ENCODE peak calls at places on chromosomes 5 and 9, in five cellular contexts. One of them, this sample, is unnamed.

GRCh38 chr5:174724484-174725260 is at the start of gene MSX2:
- DNase-seq in AG09319: peak
- DNase-seq in HFFc6: no peak
- DNase-seq in heart left ventricle: peak
- DNase-seq in natural killer cell: no peak
- DNase-seq in this sample: peak

GRCh38 chr5:134563962-134564361 is 38.5 kb downstream of the JADE2 start:
- DNase-seq in natural killer cell: no peak
- DNase-seq in heart left ventricle: no peak
- DNase-seq in HFFc6: no peak
- DNase-seq in AG09319: no peak
- DNase-seq in this sample: no peak

GRCh38 chr5:35853652-35854051 is 3.0 kb upstream of the IL7R start:
- DNase-seq in AG09319: no peak
- DNase-seq in HFFc6: no peak
- DNase-seq in natural killer cell: no peak
- DNase-seq in heart left ventricle: no peak
- DNase-seq in this sample: no peak

GRCh38 chr5:162323471-162323870 is 255.9 kb downstream of the GABRG2 start:
- DNase-seq in AG09319: no peak
- DNase-seq in natural killer cell: no peak
- DNase-seq in heart left ventricle: no peak
- DNase-seq in HFFc6: no peak
- DNase-seq in this sample: no peak

GRCh38 chr9:88400021-88400420 is 11.8 kb downstream of the SPIN1 start:
- DNase-seq in HFFc6: peak
- DNase-seq in heart left ventricle: no peak
- DNase-seq in AG09319: no peak
- DNase-seq in natural killer cell: no peak
- DNase-seq in this sample: no peak

GRCh38 chr9:106376689-106377088 is 486.3 kb upstream of the ZNF462 start:
- DNase-seq in HFFc6: no peak
- DNase-seq in AG09319: no peak
- DNase-seq in heart left ventricle: no peak
- DNase-seq in natural killer cell: no peak
- DNase-seq in this sample: no peak

GRCh38 chr5:96175090-96175489 is 213.4 kb upstream of the ELL2 start:
- DNase-seq in AG09319: no peak
- DNase-seq in natural killer cell: no peak
- DNase-seq in heart left ventricle: no peak
- DNase-seq in HFFc6: no peak
- DNase-seq in this sample: no peak

GRCh38 chr9:131728546-131728910 is 11.3 kb downstream of the RAPGEF1 start:
- DNase-seq in heart left ventricle: no peak
- DNase-seq in HFFc6: no peak
- DNase-seq in natural killer cell: no peak
- DNase-seq in AG09319: no peak
- DNase-seq in this sample: no peak

GRCh38 chr5:166165600-166165999 is 2125.8 kb upstream of the WWC1 start:
- DNase-seq in heart left ventricle: no peak
- DNase-seq in HFFc6: no peak
- DNase-seq in natural killer cell: no peak
- DNase-seq in AG09319: no peak
- DNase-seq in this sample: no peak

GRCh38 chr5:50966986-50967385 is 300.5 kb downstream of the PARP8 start:
- DNase-seq in heart left ventricle: no peak
- DNase-seq in HFFc6: no peak
- DNase-seq in AG09319: no peak
- DNase-seq in natural killer cell: no peak
- DNase-seq in this sample: no peak

DNA sequence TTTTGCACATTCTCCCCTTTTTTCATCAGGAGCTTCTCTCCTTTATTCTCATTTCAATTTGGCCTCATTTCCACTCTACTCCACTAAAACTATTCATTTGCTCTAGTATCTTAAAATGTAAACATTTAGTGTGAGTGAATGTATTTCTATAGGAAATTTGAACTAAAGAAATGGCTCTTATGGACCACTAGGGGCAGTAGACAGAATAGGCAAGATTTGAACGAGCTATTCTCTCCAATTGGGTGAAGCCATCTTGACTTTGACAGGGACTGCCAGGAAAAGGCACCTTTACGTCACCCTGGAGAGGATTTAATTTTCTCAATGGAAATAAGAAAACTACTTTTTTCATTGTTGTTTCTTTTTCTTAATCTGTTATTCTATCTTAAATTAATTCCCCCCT is 666.3 kb downstream of the DNAH5 start:
- DNase-seq in heart left ventricle: no peak
- DNase-seq in natural killer cell: no peak
- DNase-seq in AG09319: no peak
- DNase-seq in HFFc6: no peak
- DNase-seq in this sample: no peak
- TF ChIP-seq CTCF in heart left ventricle: no peak
- TF ChIP-seq CTCF in natural killer cell: no peak
- TF ChIP-seq CTCF in AG09319: peak
- TF ChIP-seq CTCF in HFFc6: peak
- TF ChIP-seq CTCF in this sample: peak

GRCh38 chr9:90552317-90552716 is 90.3 kb downstream of the DIRAS2 start:
- DNase-seq in HFFc6: no peak
- DNase-seq in natural killer cell: no peak
- DNase-seq in AG09319: no peak
- DNase-seq in heart left ventricle: no peak
- DNase-seq in this sample: no peak

GRCh38 chr9:90546200-90546599 is 96.4 kb downstream of the DIRAS2 start:
- DNase-seq in HFFc6: peak
- DNase-seq in AG09319: no peak
- DNase-seq in natural killer cell: no peak
- DNase-seq in heart left ventricle: no peak
- DNase-seq in this sample: no peak

GRCh38 chr9:90544488-90544887 is 98.1 kb downstream of the DIRAS2 start:
- DNase-seq in heart left ventricle: no peak
- DNase-seq in natural killer cell: no peak
- DNase-seq in AG09319: no peak
- DNase-seq in HFFc6: no peak
- DNase-seq in this sample: no peak

DNA sequence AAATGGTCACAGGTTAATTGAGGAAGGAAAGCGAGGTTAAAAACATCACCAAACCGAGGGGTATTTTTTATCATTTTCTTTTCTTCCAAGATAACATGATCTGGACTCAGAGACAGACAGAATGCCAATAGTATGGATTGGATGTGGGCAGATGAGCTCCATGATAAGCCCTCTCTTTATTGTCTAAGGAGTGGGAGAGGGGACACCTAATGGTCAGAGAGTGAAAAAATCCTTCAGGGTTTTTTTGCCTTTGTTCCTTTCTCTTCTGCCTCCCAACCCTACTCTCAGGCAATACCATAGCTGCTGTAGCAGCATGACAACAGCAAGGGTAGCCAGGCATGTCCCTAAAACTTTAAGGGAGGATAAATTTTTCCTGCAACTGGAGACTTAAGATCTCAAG is 94.7 kb downstream of the DIRAS2 start:
- DNase-seq in heart left ventricle: no peak
- DNase-seq in AG09319: no peak
- DNase-seq in natural killer cell: no peak
- DNase-seq in HFFc6: no peak
- DNase-seq in this sample: no peak
- TF ChIP-seq CTCF in heart left ventricle: no peak
- TF ChIP-seq CTCF in AG09319: no peak
- TF ChIP-seq CTCF in natural killer cell: no peak
- TF ChIP-seq CTCF in HFFc6: no peak
- TF ChIP-seq CTCF in this sample: no peak

GRCh38 chr5:65624025-65624569 is at the start of gene TRIM23:
- DNase-seq in heart left ventricle: peak
- DNase-seq in natural killer cell: peak
- DNase-seq in AG09319: peak
- DNase-seq in HFFc6: peak
- DNase-seq in this sample: peak
- TF ChIP-seq CTCF in heart left ventricle: no peak
- TF ChIP-seq CTCF in natural killer cell: no peak
- TF ChIP-seq CTCF in AG09319: no peak
- TF ChIP-seq CTCF in HFFc6: peak
- TF ChIP-seq CTCF in this sample: peak

GRCh38 chr5:144487207-144487606 is 316.5 kb downstream of the KCTD16 start:
- DNase-seq in AG09319: no peak
- DNase-seq in natural killer cell: no peak
- DNase-seq in HFFc6: no peak
- DNase-seq in heart left ventricle: no peak
- DNase-seq in this sample: no peak
- TF ChIP-seq CTCF in AG09319: no peak
- TF ChIP-seq CTCF in natural killer cell: no peak
- TF ChIP-seq CTCF in HFFc6: peak
- TF ChIP-seq CTCF in heart left ventricle: no peak
- TF ChIP-seq CTCF in this sample: no peak

GRCh38 chr5:93875693-93876092 is 134.3 kb upstream of the POU5F2 start:
- DNase-seq in HFFc6: no peak
- DNase-seq in AG09319: no peak
- DNase-seq in natural killer cell: no peak
- DNase-seq in heart left ventricle: no peak
- DNase-seq in this sample: no peak
- TF ChIP-seq CTCF in HFFc6: peak
- TF ChIP-seq CTCF in AG09319: peak
- TF ChIP-seq CTCF in natural killer cell: no peak
- TF ChIP-seq CTCF in heart left ventricle: no peak
- TF ChIP-seq CTCF in this sample: peak

DNA sequence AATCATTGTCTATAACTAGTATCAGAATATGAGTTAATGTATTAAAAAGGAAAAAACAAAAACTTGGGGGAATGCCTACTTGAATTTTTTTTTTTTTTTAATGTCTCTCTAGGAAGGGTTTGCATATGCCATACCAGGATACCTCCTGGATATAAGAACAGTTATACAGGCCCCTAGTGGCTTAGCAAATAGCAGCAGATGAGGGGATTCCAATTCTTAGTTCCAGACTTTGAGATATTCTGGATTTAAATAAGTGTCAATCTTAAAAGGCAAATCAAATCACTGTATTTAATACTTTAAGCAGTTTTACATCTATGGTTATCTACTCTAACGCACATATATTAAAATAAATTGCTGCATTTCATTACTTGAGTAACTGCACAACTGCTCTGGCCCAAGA is 1055.5 kb upstream of the DMAC1 start:
- DNase-seq in AG09319: no peak
- DNase-seq in heart left ventricle: no peak
- DNase-seq in natural killer cell: no peak
- DNase-seq in HFFc6: no peak
- DNase-seq in this sample: no peak
- TF ChIP-seq CTCF in AG09319: peak
- TF ChIP-seq CTCF in heart left ventricle: peak
- TF ChIP-seq CTCF in natural killer cell: no peak
- TF ChIP-seq CTCF in HFFc6: no peak
- TF ChIP-seq CTCF in this sample: peak

GRCh38 chr5:83516962-83517750 is 45.6 kb downstream of the VCAN start:
- DNase-seq in AG09319: no peak
- DNase-seq in HFFc6: no peak
- DNase-seq in heart left ventricle: no peak
- DNase-seq in natural killer cell: no peak
- DNase-seq in this sample: no peak
- TF ChIP-seq CTCF in AG09319: peak
- TF ChIP-seq CTCF in HFFc6: peak
- TF ChIP-seq CTCF in heart left ventricle: no peak
- TF ChIP-seq CTCF in natural killer cell: no peak
- TF ChIP-seq CTCF in this sample: no peak

This sample was measured in type B pancreatic cell.